ENCODE peak calls at places on chromosomes 3 and 15, in nine cellular contexts. K is psoas muscle, X is dorsolateral prefrontal cortex, S is hepatocyte, G is breast epithelium, V is IMR-90, T is ascending aorta, Q is mammary epithelial cell, F is A673. Z is an unnamed sample.

GRCh38 chr3:142618917-142619401 is 22.8 kb downstream of the PLS1 start:
- DNase-seq in K (no peak), X (no peak), S (peak), G (no peak), V (no peak), T (no peak), Q (peak), F (no peak), Z (peak)

GRCh38 chr3:146577662-146578061 is 27.5 kb downstream of the PLSCR5 start:
- DNase-seq in K (no peak), X (no peak), S (peak), G (no peak), V (peak), T (no peak), Q (peak), F (peak), Z (peak)

GRCh38 chr3:59771760-59772159 is 721.9 kb upstream of the CFAP20DC start:
- DNase-seq in K (no peak), X (no peak), S (peak), G (no peak), V (peak), T (no peak), Q (peak), F (no peak), Z (peak)

GRCh38 chr3:187098925-187099512 is 40.3 kb downstream of the RPL39L start:
- DNase-seq in K (no peak), X (no peak), S (no peak), G (no peak), V (peak), T (no peak), Q (no peak), F (no peak), Z (no peak)

GRCh38 chr3:171347017-171347979 is 112.9 kb downstream of the TNIK start:
- DNase-seq in K (no peak), X (no peak), S (peak), G (no peak), V (peak), T (no peak), Q (peak), F (peak), Z (peak)

GRCh38 chr3:2141482-2141881 is 42.8 kb downstream of the CNTN4 start:
- DNase-seq in K (no peak), X (no peak), S (no peak), G (no peak), V (no peak), T (no peak), Q (no peak), F (no peak), Z (no peak)

GRCh38 chr3:44206862-44207652 is 34.6 kb upstream of the TOPAZ1 start:
- DNase-seq in K (no peak), X (no peak), S (no peak), G (no peak), V (no peak), T (no peak), Q (no peak), F (no peak), Z (no peak)

GRCh38 chr3:141330235-141330634 is 38.1 kb upstream of the ZBTB38 start:
- DNase-seq in K (no peak), X (no peak), S (no peak), G (no peak), V (no peak), T (no peak), Q (no peak), F (no peak), Z (no peak)

GRCh38 chr3:16452265-16452664 is 61.2 kb downstream of the RFTN1 start:
- DNase-seq in K (no peak), X (no peak), S (no peak), G (no peak), V (peak), T (no peak), Q (peak), F (no peak), Z (peak)

GRCh38 chr3:126415661-126416591 is 21.2 kb downstream of the CFAP100 start:
- DNase-seq in K (no peak), X (no peak), S (no peak), G (no peak), V (no peak), T (peak), Q (no peak), F (no peak), Z (no peak)

GRCh38 chr3:126557761-126558160 is 971 bp downstream of the C3orf22 start:
- DNase-seq in K (no peak), X (no peak), S (no peak), G (no peak), V (no peak), T (no peak), Q (no peak), F (no peak), Z (no peak)

GRCh38 chr3:182740710-182741109 is 52.6 kb upstream of the ATP11B start:
- DNase-seq in K (no peak), X (no peak), S (peak), G (peak), V (no peak), T (no peak), Q (peak), F (no peak), Z (peak)

GRCh38 chr15:100703032-100703578 is 100.7 kb downstream of the ASB7 start:
- DNase-seq in K (no peak), X (no peak), S (no peak), G (peak), V (peak), T (peak), Q (peak), F (no peak), Z (no peak)

GRCh38 chr15:50145451-50145872 is 26.4 kb upstream of the ATP8B4 start:
- DNase-seq in K (no peak), X (no peak), S (peak), G (no peak), V (peak), T (no peak), Q (peak), F (peak), Z (peak)

GRCh38 chr3:69767571-69767970 is 28.3 kb downstream of the MITF start:
- DNase-seq in K (peak), X (peak), S (no peak), G (peak), V (no peak), T (no peak), Q (no peak), F (no peak), Z (no peak)

GRCh38 chr3:107999215-107999775 is 91.5 kb downstream of the CD47 start:
- DNase-seq in K (no peak), X (no peak), S (no peak), G (no peak), V (no peak), T (no peak), Q (peak), F (no peak), Z (peak)

GRCh38 chr15:42996871-42997270 is 76.3 kb upstream of the TTBK2 start:
- DNase-seq in K (no peak), X (no peak), S (no peak), G (no peak), V (no peak), T (no peak), Q (no peak), F (no peak), Z (no peak)

GRCh38 chr3:65042675-65043074 is 354.9 kb upstream of the ADAMTS9 start:
- DNase-seq in K (no peak), X (no peak), S (no peak), G (no peak), V (no peak), T (no peak), Q (no peak), F (no peak), Z (no peak)

GRCh38 chr3:112304611-112305010 is 10.6 kb upstream of the SLC9C1 start:
- DNase-seq in K (no peak), X (no peak), S (no peak), G (no peak), V (peak), T (no peak), Q (no peak), F (no peak), Z (no peak)

GRCh38 chr15:25504307-25504706 is 65.5 kb upstream of the UBE3A start:
- DNase-seq in K (no peak), X (no peak), S (no peak), G (no peak), V (peak), T (no peak), Q (no peak), F (peak), Z (no peak)

GRCh38 chr3:169931747-169932520 is 20.6 kb downstream of the SAMD7 start:
- DNase-seq in K (no peak), X (no peak), S (no peak), G (no peak), V (no peak), T (no peak), Q (no peak), F (peak), Z (no peak)

GRCh38 chr3:169940486-169941181 is 26.0 kb upstream of the SEC62 start:
- DNase-seq in K (no peak), X (no peak), S (no peak), G (no peak), V (no peak), T (no peak), Q (no peak), F (no peak), Z (no peak)

GRCh38 chr3:141082064-141082463 is 30.9 kb downstream of the SPSB4 start:
- DNase-seq in K (peak), X (no peak), S (no peak), G (no peak), V (no peak), T (peak), Q (no peak), F (no peak), Z (no peak)

DNA sequence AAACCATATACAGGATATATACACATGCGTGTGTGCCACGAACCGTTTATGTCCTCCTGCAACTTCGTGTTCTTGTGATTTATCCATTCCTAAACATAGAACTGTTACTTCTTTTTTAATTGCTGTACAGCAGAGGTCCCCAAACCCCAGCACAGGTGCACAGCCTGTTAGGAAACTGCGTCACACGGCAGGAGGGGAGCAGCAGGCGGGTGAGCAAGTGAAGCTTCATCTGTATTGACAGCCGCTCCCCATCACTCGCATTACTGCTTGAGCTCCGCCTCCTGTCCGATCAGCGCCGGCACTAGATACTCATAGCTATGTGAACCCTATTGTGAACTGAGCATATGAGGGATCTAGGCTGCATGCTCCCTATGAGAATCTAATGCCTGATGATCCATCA is 34.9 kb upstream of the NRROS start:
- DNase-seq in K (no peak), X (no peak), S (no peak), G (no peak), V (no peak), T (no peak), Q (no peak), F (peak), Z (no peak)
- TF ChIP-seq CTCF in K (no peak), X (no peak), S (no peak), G (no peak), V (no peak), T (no peak), Q (no peak), F (no peak), Z (no peak)

DNA sequence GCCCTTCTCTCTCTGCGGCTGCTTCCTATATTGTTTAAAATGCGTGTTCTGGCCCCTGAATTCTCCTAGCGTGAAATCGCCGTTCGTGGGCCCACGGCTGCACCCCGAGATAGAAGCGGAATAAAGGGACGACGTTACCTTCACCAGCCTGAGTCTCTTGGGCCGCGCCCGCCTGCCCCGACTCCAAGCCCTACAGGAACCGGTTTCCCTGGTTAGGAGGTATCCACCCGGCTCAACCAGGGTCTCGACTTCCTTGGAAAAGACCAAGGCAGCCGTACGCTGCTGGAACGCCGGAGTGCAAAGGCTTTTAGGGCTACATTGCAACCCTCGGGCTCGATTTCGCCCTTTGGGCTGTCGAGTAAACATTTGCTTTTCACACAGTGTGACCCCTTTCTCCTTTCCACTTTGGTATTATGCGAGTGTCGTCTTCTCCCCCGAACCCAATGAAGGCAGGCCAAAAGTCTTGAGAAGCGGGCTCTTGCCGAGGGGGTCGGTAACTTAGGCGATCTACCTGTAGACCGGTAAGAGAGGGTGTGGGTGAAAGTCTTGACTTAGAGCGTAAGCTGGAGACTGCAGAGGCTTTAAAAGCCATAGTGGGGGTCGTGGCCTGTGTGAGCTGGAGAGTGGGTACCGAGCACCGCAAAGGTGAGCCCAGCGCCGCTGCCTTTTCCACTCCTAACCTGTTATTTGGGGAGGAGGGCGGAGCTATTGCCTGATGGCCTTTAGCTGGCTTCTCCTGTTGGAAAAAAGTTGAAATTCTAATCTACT is 2.0 kb downstream of the TRIM71 start:
- DNase-seq in K (no peak), X (no peak), S (peak), G (no peak), V (no peak), T (no peak), Q (no peak), F (no peak), Z (no peak)
- H3K27ac ChIP-seq in K (no peak), X (no peak), S (peak), G (no peak), V (no peak), T (no peak), Q (no peak), F (no peak), Z (no peak)

GRCh38 chr15:79962178-79962577 is 8.8 kb downstream of the BCL2A1 start:
- DNase-seq in K (no peak), X (no peak), S (no peak), G (no peak), V (no peak), T (no peak), Q (no peak), F (no peak), Z (no peak)
- TF ChIP-seq CTCF in K (no peak), X (no peak), S (no peak), G (no peak), V (no peak), T (no peak), Q (no peak), F (no peak), Z (no peak)

GRCh38 chr3:180116203-180116602 is 79.5 kb upstream of the PEX5L start:
- DNase-seq in K (no peak), X (no peak), S (no peak), G (no peak), V (no peak), T (no peak), Q (no peak), F (no peak), Z (no peak)

GRCh38 chr3:180116658-180117057 is 79.9 kb upstream of the PEX5L start:
- DNase-seq in K (no peak), X (no peak), S (no peak), G (no peak), V (no peak), T (no peak), Q (no peak), F (no peak), Z (no peak)

GRCh38 chr3:180119567-180119966 is 82.8 kb upstream of the PEX5L start:
- DNase-seq in K (no peak), X (no peak), S (no peak), G (no peak), V (no peak), T (no peak), Q (no peak), F (no peak), Z (no peak)

GRCh38 chr3:180117381-180118163 is 80.8 kb upstream of the PEX5L start:
- DNase-seq in K (no peak), X (no peak), S (no peak), G (no peak), V (no peak), T (no peak), Q (no peak), F (no peak), Z (no peak)
- H3K27ac ChIP-seq in K (no peak), X (peak), S (no peak), G (no peak), V (no peak), T (no peak), Q (no peak), F (no peak), Z (no peak)

GRCh38 chr3:157116017-157116416 is 43.9 kb downstream of the CCNL1 start:
- DNase-seq in K (no peak), X (no peak), S (no peak), G (no peak), V (no peak), T (no peak), Q (no peak), F (no peak), Z (no peak)

GRCh38 chr3:157112536-157112935 is 47.4 kb downstream of the CCNL1 start:
- DNase-seq in K (no peak), X (no peak), S (no peak), G (no peak), V (no peak), T (no peak), Q (no peak), F (no peak), Z (no peak)

GRCh38 chr3:157115069-157116006 is 44.6 kb downstream of the CCNL1 start:
- DNase-seq in K (no peak), X (no peak), S (peak), G (no peak), V (peak), T (no peak), Q (peak), F (no peak), Z (no peak)

GRCh38 chr3:157111578-157111977 is 48.4 kb downstream of the CCNL1 start:
- DNase-seq in K (no peak), X (no peak), S (no peak), G (no peak), V (no peak), T (no peak), Q (no peak), F (no peak), Z (no peak)

GRCh38 chr3:157113832-157114505 is 46.0 kb downstream of the CCNL1 start:
- DNase-seq in K (no peak), X (no peak), S (no peak), G (no peak), V (no peak), T (no peak), Q (no peak), F (no peak), Z (no peak)
- TF ChIP-seq CTCF in K (no peak), X (no peak), S (no peak), G (no peak), V (no peak), T (no peak), Q (no peak), F (peak), Z (no peak)

GRCh38 chr15:44194397-44195150 is 497 bp downstream of the FRMD5 start:
- DNase-seq in K (no peak), X (no peak), S (peak), G (no peak), V (peak), T (no peak), Q (peak), F (peak), Z (peak)
- H3K27ac ChIP-seq in K (no peak), X (peak), S (peak), G (peak), V (no peak), T (no peak), Q (peak), F (no peak), Z (peak)

GRCh38 chr3:11640009-11640673 is 3.6 kb downstream of the VGLL4 start:
- DNase-seq in K (no peak), X (no peak), S (no peak), G (no peak), V (peak), T (no peak), Q (no peak), F (no peak), Z (no peak)

GRCh38 chr3:11641683-11642407 is 1.9 kb downstream of the VGLL4 start:
- DNase-seq in K (no peak), X (no peak), S (no peak), G (no peak), V (peak), T (no peak), Q (peak), F (peak), Z (peak)

GRCh38 chr3:11641316-11641682 is 2.4 kb downstream of the VGLL4 start:
- DNase-seq in K (no peak), X (no peak), S (no peak), G (no peak), V (peak), T (no peak), Q (no peak), F (no peak), Z (no peak)

GRCh38 chr3:11643212-11644087 is at the start of gene VGLL4:
- DNase-seq in K (peak), X (peak), S (peak), G (peak), V (peak), T (peak), Q (peak), F (peak), Z (peak)

DNA sequence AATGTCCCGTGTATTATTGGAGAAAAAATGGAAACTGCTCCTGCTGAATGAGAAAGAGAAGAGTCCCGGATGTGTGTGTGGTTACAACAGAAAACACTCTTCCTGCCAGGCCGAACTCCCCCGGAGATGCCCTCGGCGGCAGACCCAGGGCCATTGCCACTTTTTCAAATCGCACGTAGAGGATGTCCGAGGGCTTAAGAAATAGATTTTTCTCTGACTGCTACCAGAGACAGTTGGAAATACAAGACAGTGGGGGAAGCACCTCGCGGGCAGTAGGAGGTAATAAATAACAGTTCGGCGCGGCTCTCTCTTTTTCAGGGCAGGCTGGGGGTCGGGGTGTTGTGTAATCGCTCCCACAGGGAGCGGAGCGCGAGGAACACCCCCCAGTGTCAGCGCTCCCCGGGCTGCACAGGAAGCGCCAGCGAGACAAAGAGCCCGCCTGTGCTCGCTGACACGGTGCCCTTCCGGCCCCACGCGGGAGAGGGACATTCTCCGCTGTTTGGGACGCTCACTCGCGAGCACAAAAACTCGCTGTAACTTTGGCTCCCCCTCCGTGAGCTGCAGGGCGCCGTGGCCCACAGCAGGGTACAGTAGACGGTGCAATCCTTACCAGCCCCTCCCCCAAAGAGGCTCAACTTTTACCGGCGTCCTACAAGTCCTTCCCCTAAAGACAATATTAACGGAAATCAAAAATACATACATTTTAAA is 1.1 kb downstream of the VGLL4 start:
- DNase-seq in K (peak), X (peak), S (peak), G (peak), V (peak), T (peak), Q (peak), F (peak), Z (peak)
- TF ChIP-seq CTCF in K (no peak), X (no peak), S (no peak), G (no peak), V (no peak), T (no peak), Q (peak), F (no peak), Z (no peak)

Z was measured in RWPE1.